ENCODE peak calls at places on chromosomes 12 and 14, in four cellular contexts. O, C, N and Z are unnamed samples.
A peak's percentile ranks its signal among the peaks of the same experiment; 100 is the strongest.

GRCh38 chr14:74476107-74476506 is 17.0 kb downstream of the NPC2 start:
- DNase-seq in O (no peak), N (no peak), C (no peak), Z (no peak)

GRCh38 chr12:110677206-110677911 is 11.6 kb downstream of the HVCN1 start:
- DNase-seq in O (no peak), C (no peak), N (no peak), Z (peak; percentile 71)

GRCh38 chr12:94100254-94100653 is 48.1 kb upstream of the PLXNC1 start:
- DNase-seq in N (no peak), C (no peak), O (peak; percentile 12), Z (peak; percentile 73)

GRCh38 chr14:77485256-77485655 is 13.4 kb downstream of the ISM2 start:
- DNase-seq in O (peak; percentile 5), N (peak; percentile 53), C (no peak), Z (no peak)

GRCh38 chr12:91492648-91493047 is 310.0 kb upstream of the DCN start:
- DNase-seq in C (no peak), O (no peak), N (no peak), Z (no peak)

GRCh38 chr14:100871234-100872186 is 32.0 kb downstream of the RTL1 start:
- DNase-seq in N (peak; percentile 60), C (no peak), O (no peak), Z (no peak)

GRCh38 chr12:32155911-32156585 is 49.4 kb downstream of the BICD1 start:
- DNase-seq in C (no peak), N (no peak), O (peak; percentile 14), Z (no peak)

GRCh38 chr14:99854831-99855230 is 61.6 kb downstream of the EML1 start:
- DNase-seq in C (no peak), N (no peak), O (no peak), Z (no peak)

GRCh38 chr12:49294086-49294803 is 702 bp upstream of the PRPH start:
- DNase-seq in C (no peak), N (no peak), O (no peak), Z (no peak)

GRCh38 chr12:123444396-123445026 is 8.0 kb upstream of the RILPL2 start:
- DNase-seq in N (no peak), O (peak; percentile 91), C (no peak), Z (no peak)

GRCh38 chr14:106277503-106277902 is 751.1 kb downstream of the TMEM121 start:
- DNase-seq in O (no peak), N (no peak), C (no peak), Z (peak; percentile 60)

GRCh38 chr12:10557766-10558165 is 52.1 kb downstream of the EIF2S3B start:
- DNase-seq in N (no peak), O (no peak), C (no peak), Z (no peak)

GRCh38 chr12:128905003-128905544 is 51.8 kb downstream of the GLT1D1 start:
- DNase-seq in N (no peak), C (no peak), O (no peak), Z (no peak)

GRCh38 chr14:64501326-64502171 is 2.1 kb downstream of the ZBTB25 start:
- DNase-seq in N (peak; percentile 62), O (peak; percentile 65), C (peak; percentile 78), Z (no peak)

GRCh38 chr12:132170094-132170636 is 25.9 kb downstream of the NOC4L start:
- DNase-seq in O (no peak), N (peak; percentile 83), C (no peak), Z (no peak)

GRCh38 chr12:19382111-19382526 is 57.2 kb upstream of the AEBP2 start:
- DNase-seq in O (peak; percentile 83), N (peak; percentile 69), C (no peak), Z (peak; percentile 36)

GRCh38 chr14:92959761-92960680 is 37.1 kb downstream of the CHGA start:
- DNase-seq in C (no peak), N (no peak), O (no peak), Z (no peak)